ENCODE peak calls at places on chromosomes 1 and 21, in seven cellular contexts. One of them, this sample, is unnamed.

GRCh38 chr1:157288511-157288910 is 150.3 kb upstream of the ETV3 start:
- DNase-seq in astrocyte of the cerebellum: no peak
- DNase-seq in body of pancreas: no peak
- DNase-seq in GM06990: no peak
- DNase-seq in CD8-positive, alpha-beta T cell: no peak
- DNase-seq in thoracic aorta: no peak
- DNase-seq in fibroblast of mammary gland: no peak
- DNase-seq in this sample: no peak

GRCh38 chr21:38760017-38760761 is 45.5 kb upstream of the ETS2 start:
- DNase-seq in astrocyte of the cerebellum: no peak
- DNase-seq in GM06990: no peak
- DNase-seq in thoracic aorta: no peak
- DNase-seq in fibroblast of mammary gland: peak; percentile 38
- DNase-seq in body of pancreas: no peak
- DNase-seq in CD8-positive, alpha-beta T cell: no peak
- DNase-seq in this sample: no peak

GRCh38 chr1:5253036-5253435 is 598.6 kb downstream of the AJAP1 start:
- DNase-seq in thoracic aorta: no peak
- DNase-seq in astrocyte of the cerebellum: no peak
- DNase-seq in CD8-positive, alpha-beta T cell: no peak
- DNase-seq in fibroblast of mammary gland: no peak
- DNase-seq in body of pancreas: no peak
- DNase-seq in GM06990: no peak
- DNase-seq in this sample: no peak

GRCh38 chr1:99766378-99766800 is at the start of gene FRRS1:
- DNase-seq in GM06990: peak; percentile 79
- DNase-seq in fibroblast of mammary gland: peak; percentile 71
- DNase-seq in CD8-positive, alpha-beta T cell: peak; percentile 32
- DNase-seq in thoracic aorta: no peak
- DNase-seq in body of pancreas: peak; percentile 82
- DNase-seq in astrocyte of the cerebellum: peak; percentile 52
- DNase-seq in this sample: peak; percentile 93

GRCh38 chr1:183032122-183032921 is 9.1 kb downstream of the LAMC1 start:
- DNase-seq in fibroblast of mammary gland: peak; percentile 50
- DNase-seq in thoracic aorta: no peak
- DNase-seq in GM06990: no peak
- DNase-seq in astrocyte of the cerebellum: no peak
- DNase-seq in body of pancreas: no peak
- DNase-seq in CD8-positive, alpha-beta T cell: no peak
- DNase-seq in this sample: no peak

GRCh38 chr1:219847215-219847855 is 81.0 kb downstream of the SLC30A10 start:
- DNase-seq in GM06990: no peak
- DNase-seq in fibroblast of mammary gland: peak; percentile 54
- DNase-seq in body of pancreas: peak; percentile 18
- DNase-seq in thoracic aorta: no peak
- DNase-seq in CD8-positive, alpha-beta T cell: no peak
- DNase-seq in astrocyte of the cerebellum: no peak
- DNase-seq in this sample: peak; percentile 23

GRCh38 chr1:16971330-16972209 is 8.8 kb downstream of the MFAP2 start:
- DNase-seq in CD8-positive, alpha-beta T cell: no peak
- DNase-seq in thoracic aorta: no peak
- DNase-seq in fibroblast of mammary gland: peak; percentile 60
- DNase-seq in GM06990: no peak
- DNase-seq in body of pancreas: no peak
- DNase-seq in astrocyte of the cerebellum: no peak
- DNase-seq in this sample: peak; percentile 40

GRCh38 chr21:38037416-38037815 is 121.2 kb upstream of the KCNJ6 start:
- DNase-seq in CD8-positive, alpha-beta T cell: no peak
- DNase-seq in body of pancreas: no peak
- DNase-seq in thoracic aorta: no peak
- DNase-seq in GM06990: no peak
- DNase-seq in fibroblast of mammary gland: no peak
- DNase-seq in astrocyte of the cerebellum: no peak
- DNase-seq in this sample: peak; percentile 72

GRCh38 chr21:37579356-37579755 is 212.8 kb downstream of the DYRK1A start:
- DNase-seq in GM06990: no peak
- DNase-seq in thoracic aorta: no peak
- DNase-seq in astrocyte of the cerebellum: no peak
- DNase-seq in CD8-positive, alpha-beta T cell: no peak
- DNase-seq in fibroblast of mammary gland: no peak
- DNase-seq in body of pancreas: no peak
- DNase-seq in this sample: no peak

GRCh38 chr21:19731251-19731650 is 1267.0 kb upstream of the NCAM2 start:
- DNase-seq in body of pancreas: no peak
- DNase-seq in GM06990: no peak
- DNase-seq in CD8-positive, alpha-beta T cell: no peak
- DNase-seq in thoracic aorta: no peak
- DNase-seq in fibroblast of mammary gland: no peak
- DNase-seq in astrocyte of the cerebellum: no peak
- DNase-seq in this sample: no peak

GRCh38 chr1:245488346-245489110 is 333.7 kb downstream of the KIF26B start:
- DNase-seq in CD8-positive, alpha-beta T cell: no peak
- DNase-seq in GM06990: no peak
- DNase-seq in body of pancreas: no peak
- DNase-seq in thoracic aorta: no peak
- DNase-seq in astrocyte of the cerebellum: no peak
- DNase-seq in fibroblast of mammary gland: no peak
- DNase-seq in this sample: no peak

GRCh38 chr1:153742411-153743142 is 14.7 kb downstream of the INTS3 start:
- DNase-seq in body of pancreas: peak; percentile 63
- DNase-seq in astrocyte of the cerebellum: no peak
- DNase-seq in CD8-positive, alpha-beta T cell: no peak
- DNase-seq in thoracic aorta: no peak
- DNase-seq in GM06990: peak; percentile 47
- DNase-seq in fibroblast of mammary gland: peak; percentile 87
- DNase-seq in this sample: no peak

DNA sequence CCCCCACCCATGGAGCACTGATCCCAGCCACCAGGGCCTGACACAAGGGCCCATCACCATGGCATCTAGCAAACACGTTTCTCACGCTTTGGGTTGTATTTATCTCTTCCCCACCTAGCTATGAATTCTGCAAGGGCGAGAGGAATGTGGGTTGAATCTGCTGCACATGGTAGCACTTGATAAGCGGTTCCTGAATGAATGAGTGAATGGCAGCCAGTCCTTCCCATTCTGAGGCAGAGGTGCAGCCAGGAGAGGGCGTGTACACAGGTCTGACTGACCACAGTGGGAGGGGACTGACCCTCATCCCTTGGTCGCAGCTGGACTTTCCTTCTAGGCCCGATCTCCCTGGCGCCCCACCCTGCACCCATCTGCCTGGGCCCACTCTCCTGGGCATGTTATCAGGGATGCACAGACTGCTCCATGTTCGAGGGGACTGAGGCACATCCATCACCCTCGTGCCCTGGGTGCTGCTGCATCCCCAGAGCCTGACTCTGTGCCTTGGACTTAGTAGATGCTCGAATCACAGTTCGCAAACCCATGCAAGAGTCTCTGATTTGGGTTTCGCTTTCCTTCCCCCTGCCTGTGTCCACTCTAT is 1.0 kb downstream of the RD3 start:
- DNase-seq in astrocyte of the cerebellum: no peak
- DNase-seq in CD8-positive, alpha-beta T cell: no peak
- DNase-seq in fibroblast of mammary gland: no peak
- DNase-seq in body of pancreas: no peak
- DNase-seq in thoracic aorta: no peak
- DNase-seq in GM06990: no peak
- DNase-seq in this sample: no peak
- H3K4me3 ChIP-seq in astrocyte of the cerebellum: no peak overlapping the region
- H3K4me3 ChIP-seq in CD8-positive, alpha-beta T cell: no peak overlapping the region
- H3K4me3 ChIP-seq in fibroblast of mammary gland: no peak overlapping the region
- H3K4me3 ChIP-seq in body of pancreas: no peak overlapping the region
- H3K4me3 ChIP-seq in thoracic aorta: no peak overlapping the region
- H3K4me3 ChIP-seq in GM06990: no peak overlapping the region
- H3K4me3 ChIP-seq in this sample: no peak overlapping the region

GRCh38 chr1:12057382-12057781 is 5.7 kb upstream of the TNFRSF8 start:
- DNase-seq in GM06990: no peak
- DNase-seq in fibroblast of mammary gland: no peak
- DNase-seq in body of pancreas: no peak
- DNase-seq in thoracic aorta: no peak
- DNase-seq in astrocyte of the cerebellum: no peak
- DNase-seq in CD8-positive, alpha-beta T cell: no peak
- DNase-seq in this sample: peak; percentile 24

GRCh38 chr1:12059226-12059625 is 3.9 kb upstream of the TNFRSF8 start:
- DNase-seq in fibroblast of mammary gland: no peak
- DNase-seq in CD8-positive, alpha-beta T cell: no peak
- DNase-seq in body of pancreas: no peak
- DNase-seq in GM06990: no peak
- DNase-seq in thoracic aorta: no peak
- DNase-seq in astrocyte of the cerebellum: no peak
- DNase-seq in this sample: no peak

GRCh38 chr1:12060500-12060899 is 2.6 kb upstream of the TNFRSF8 start:
- DNase-seq in astrocyte of the cerebellum: no peak
- DNase-seq in thoracic aorta: no peak
- DNase-seq in body of pancreas: no peak
- DNase-seq in GM06990: no peak
- DNase-seq in CD8-positive, alpha-beta T cell: no peak
- DNase-seq in fibroblast of mammary gland: no peak
- DNase-seq in this sample: no peak

GRCh38 chr1:12057940-12058687 is 5.0 kb upstream of the TNFRSF8 start:
- DNase-seq in GM06990: no peak
- DNase-seq in astrocyte of the cerebellum: no peak
- DNase-seq in CD8-positive, alpha-beta T cell: no peak
- DNase-seq in fibroblast of mammary gland: no peak
- DNase-seq in body of pancreas: no peak
- DNase-seq in thoracic aorta: no peak
- DNase-seq in this sample: no peak

DNA sequence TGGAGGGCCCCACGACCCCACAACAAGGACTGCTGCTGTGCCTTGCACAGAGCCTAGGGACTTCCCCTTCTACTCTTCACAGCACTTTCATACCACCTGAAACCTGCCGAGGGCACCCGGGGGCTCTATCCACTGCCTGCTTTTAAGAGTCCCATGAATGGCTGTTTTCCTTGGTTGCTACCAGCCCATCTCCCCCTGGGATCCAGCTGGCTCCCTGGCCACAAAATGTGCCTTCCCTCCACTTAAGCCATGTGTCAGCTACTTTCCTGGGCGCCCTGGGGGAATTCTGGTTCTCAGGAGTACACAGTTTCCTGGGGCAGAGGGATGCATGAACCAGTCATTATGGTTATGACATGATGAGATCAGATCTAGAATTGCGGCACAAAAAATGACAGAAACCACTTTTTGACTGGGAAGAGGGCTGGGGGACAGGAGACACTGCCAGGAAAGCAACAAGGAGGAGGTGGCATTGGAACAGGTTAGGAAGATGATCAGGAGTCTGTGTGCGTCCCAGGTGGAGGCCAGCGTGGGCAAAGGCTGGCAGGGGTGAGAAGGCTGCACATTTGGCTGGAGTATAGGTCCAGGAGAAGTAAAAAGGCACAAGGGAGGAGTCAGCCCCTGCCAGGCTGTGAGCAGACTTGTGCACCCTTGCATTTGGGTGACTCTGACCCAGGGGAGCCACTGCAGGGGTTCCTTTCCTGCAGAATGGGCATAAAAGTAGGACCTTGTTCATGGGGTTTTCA is 3.2 kb upstream of the TNFRSF8 start:
- DNase-seq in body of pancreas: no peak
- DNase-seq in CD8-positive, alpha-beta T cell: no peak
- DNase-seq in thoracic aorta: no peak
- DNase-seq in astrocyte of the cerebellum: no peak
- DNase-seq in fibroblast of mammary gland: no peak
- DNase-seq in GM06990: peak; percentile 70
- DNase-seq in this sample: no peak
- TF ChIP-seq CTCF in body of pancreas: no peak
- TF ChIP-seq CTCF in CD8-positive, alpha-beta T cell: no peak
- TF ChIP-seq CTCF in thoracic aorta: no peak
- TF ChIP-seq CTCF in astrocyte of the cerebellum: no peak
- TF ChIP-seq CTCF in fibroblast of mammary gland: no peak
- TF ChIP-seq CTCF in GM06990: no peak
- TF ChIP-seq CTCF in this sample: no peak

GRCh38 chr1:116732726-116733125 is 21.5 kb upstream of the CD2 start:
- DNase-seq in CD8-positive, alpha-beta T cell: no peak
- DNase-seq in fibroblast of mammary gland: no peak
- DNase-seq in astrocyte of the cerebellum: no peak
- DNase-seq in thoracic aorta: no peak
- DNase-seq in GM06990: no peak
- DNase-seq in body of pancreas: no peak
- DNase-seq in this sample: no peak
- H3K4me3 ChIP-seq in CD8-positive, alpha-beta T cell: no peak overlapping the region
- H3K4me3 ChIP-seq in fibroblast of mammary gland: no peak overlapping the region
- H3K4me3 ChIP-seq in astrocyte of the cerebellum: no peak overlapping the region
- H3K4me3 ChIP-seq in thoracic aorta: no peak overlapping the region
- H3K4me3 ChIP-seq in GM06990: no peak overlapping the region
- H3K4me3 ChIP-seq in body of pancreas: no peak overlapping the region
- H3K4me3 ChIP-seq in this sample: no peak overlapping the region

GRCh38 chr1:207026177-207026576 is 6.4 kb downstream of the C1orf116 start:
- DNase-seq in GM06990: no peak
- DNase-seq in astrocyte of the cerebellum: no peak
- DNase-seq in CD8-positive, alpha-beta T cell: no peak
- DNase-seq in thoracic aorta: no peak
- DNase-seq in fibroblast of mammary gland: no peak
- DNase-seq in body of pancreas: no peak
- DNase-seq in this sample: peak; percentile 62

GRCh38 chr1:207024202-207025143 is 8.1 kb downstream of the C1orf116 start:
- DNase-seq in thoracic aorta: no peak
- DNase-seq in GM06990: no peak
- DNase-seq in body of pancreas: no peak
- DNase-seq in CD8-positive, alpha-beta T cell: no peak
- DNase-seq in astrocyte of the cerebellum: no peak
- DNase-seq in fibroblast of mammary gland: no peak
- DNase-seq in this sample: peak; percentile 80

GRCh38 chr1:207022996-207023679 is 9.4 kb downstream of the C1orf116 start:
- DNase-seq in thoracic aorta: no peak
- DNase-seq in astrocyte of the cerebellum: no peak
- DNase-seq in CD8-positive, alpha-beta T cell: no peak
- DNase-seq in GM06990: no peak
- DNase-seq in body of pancreas: no peak
- DNase-seq in fibroblast of mammary gland: no peak
- DNase-seq in this sample: no peak

GRCh38 chr1:207027221-207027777 is 5.3 kb downstream of the C1orf116 start:
- DNase-seq in GM06990: no peak
- DNase-seq in thoracic aorta: no peak
- DNase-seq in fibroblast of mammary gland: no peak
- DNase-seq in CD8-positive, alpha-beta T cell: no peak
- DNase-seq in body of pancreas: no peak
- DNase-seq in astrocyte of the cerebellum: no peak
- DNase-seq in this sample: peak; percentile 97

DNA sequence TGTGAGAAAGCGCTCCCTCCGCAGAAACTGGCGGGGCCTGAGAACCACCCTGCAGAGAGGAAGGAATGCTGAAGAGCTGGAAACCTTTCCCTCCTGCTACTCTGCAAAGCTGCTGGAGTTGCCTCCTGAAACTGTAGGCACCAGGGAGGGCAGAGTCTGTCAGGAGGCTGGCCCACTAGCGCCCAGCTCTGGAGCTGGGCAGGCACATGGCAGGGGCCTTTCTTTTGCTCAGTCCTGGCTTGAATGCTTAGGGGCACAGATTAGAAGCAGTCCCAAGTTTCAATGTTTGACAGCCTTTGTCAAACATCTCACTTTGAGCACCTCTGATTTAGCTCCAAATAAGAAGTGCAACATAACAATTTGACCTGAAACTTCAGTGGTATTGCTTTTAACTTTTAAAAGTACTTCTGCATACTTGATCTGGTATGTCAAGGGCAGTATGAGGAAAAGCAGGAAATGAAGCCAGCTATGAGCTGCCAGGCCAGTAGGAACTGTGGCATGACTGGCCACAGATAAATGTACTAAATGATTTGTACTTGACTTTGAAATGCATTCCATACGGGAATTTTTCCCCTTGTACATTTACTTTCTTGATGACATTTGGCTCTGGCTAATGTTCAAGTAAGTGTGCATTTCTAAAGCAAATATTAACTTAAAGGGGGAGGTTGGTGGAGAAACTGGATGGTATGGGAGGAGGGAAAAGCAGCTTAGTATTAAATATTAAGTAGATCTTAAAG is 7.2 kb downstream of the C1orf116 start:
- DNase-seq in fibroblast of mammary gland: peak; percentile 36
- DNase-seq in astrocyte of the cerebellum: no peak
- DNase-seq in GM06990: no peak
- DNase-seq in CD8-positive, alpha-beta T cell: no peak
- DNase-seq in body of pancreas: peak; percentile 62
- DNase-seq in thoracic aorta: no peak
- DNase-seq in this sample: peak; percentile 58
- TF ChIP-seq CTCF in fibroblast of mammary gland: no peak
- TF ChIP-seq CTCF in astrocyte of the cerebellum: no peak
- TF ChIP-seq CTCF in GM06990: no peak
- TF ChIP-seq CTCF in CD8-positive, alpha-beta T cell: no peak
- TF ChIP-seq CTCF in body of pancreas: no peak
- TF ChIP-seq CTCF in thoracic aorta: no peak
- TF ChIP-seq CTCF in this sample: peak; percentile 7

This sample was measured in bronchial epithelial cell.